ENCODE peak calls at places on chromosome 12, in five cellular contexts. W is GM12891, B is activated T-cell treated with anti-CD3 and anti-CD28 coated beads for 4 hours, O is LoVo, I is fibroblast of lung. Z is an unnamed sample.

GRCh38 chr12:122882908-122883563 is 12.9 kb downstream of the VPS37B start:
- DNase-seq in W (no peak), B (no peak), O (no peak), I (no peak), Z (no peak)

GRCh38 chr12:92290016-92290685 is 144.5 kb upstream of the BTG1 start:
- DNase-seq in W (no peak), B (no peak), O (no peak), I (peak; percentile 83), Z (no peak)

GRCh38 chr12:122182887-122183587 is at the start of gene LRRC43:
- DNase-seq in W (peak; percentile 59), B (no peak), O (peak; percentile 34), I (peak; percentile 39), Z (no peak)

GRCh38 chr12:109440851-109441490 is 36.1 kb downstream of the KCTD10 start:
- DNase-seq in W (no peak), B (no peak), O (no peak), I (no peak), Z (no peak)

GRCh38 chr12:112031472-112031871 is 18.2 kb downstream of the ERP29 start:
- DNase-seq in W (no peak), B (no peak), O (no peak), I (no peak), Z (no peak)

GRCh38 chr12:103431387-103431786 is 64.4 kb downstream of the C12orf42 start:
- DNase-seq in W (no peak), B (no peak), O (no peak), I (no peak), Z (no peak)

GRCh38 chr12:38547586-38547985 is 231.0 kb downstream of the ALG10B start:
- DNase-seq in W (no peak), B (no peak), O (no peak), I (no peak), Z (no peak)

GRCh38 chr12:19912996-19913395 is 455.3 kb upstream of the PDE3A start:
- DNase-seq in W (no peak), B (no peak), O (no peak), I (no peak), Z (no peak)

GRCh38 chr12:72011374-72011773 is 72.7 kb downstream of the TPH2 start:
- DNase-seq in W (no peak), B (no peak), O (no peak), I (peak; percentile 50), Z (no peak)

GRCh38 chr12:117749431-117749830 is 219.4 kb downstream of the KSR2 start:
- DNase-seq in W (no peak), B (no peak), O (no peak), I (no peak), Z (no peak)